ENCODE peak calls at places on chromosome 2, in four cellular contexts. Z is activated T-cell treated with anti-CD3 and anti-CD28 coated beads for 1 hour; N is stimulated activated CD8-positive, alpha-beta memory T cell treated with anti-CD3 and anti-CD28 coated beads, Interleukin-7, amount 100 ng/mL, for 1 hour; T is IMR-90. B is an unnamed sample.

GRCh38 chr2:173400760-173401159 is 46.1 kb downstream of the CDCA7 start:
- DNase-seq in Z (no peak), N (no peak), T (no peak), B (no peak)

GRCh38 chr2:48007699-48008268 is 101.5 kb upstream of the FBXO11 start:
- DNase-seq in Z (no peak), N (no peak), T (no peak), B (no peak)

GRCh38 chr2:26043862-26044736 is 10.2 kb downstream of the RAB10 start:
- DNase-seq in Z (no peak), N (no peak), T (no peak), B (no peak)

GRCh38 chr2:68662466-68662865 is 19.1 kb downstream of the PROKR1 start:
- DNase-seq in Z (no peak), N (no peak), T (no peak), B (no peak)

GRCh38 chr2:61181382-61182058 is 19.5 kb downstream of the C2orf74 start:
- DNase-seq in Z (no peak), N (no peak), T (no peak), B (no peak)

GRCh38 chr2:230920167-230920566 is 4.9 kb downstream of the GPR55 start:
- DNase-seq in Z (no peak), N (no peak), T (no peak), B (no peak)

GRCh38 chr2:42901076-42901645 is 108.8 kb upstream of the HAAO start:
- DNase-seq in Z (no peak), N (no peak), T (peak; percentile 75), B (no peak)

GRCh38 chr2:136538489-136538888 is 226.9 kb upstream of the THSD7B start:
- DNase-seq in Z (no peak), N (no peak), T (no peak), B (no peak)

GRCh38 chr2:240236217-240237111 is 96.0 kb upstream of the OTOS start:
- DNase-seq in Z (no peak), N (no peak), T (no peak), B (no peak)

GRCh38 chr2:235170016-235170415 is 218.2 kb downstream of the SH3BP4 start:
- DNase-seq in Z (no peak), N (no peak), T (peak; percentile 43), B (no peak)

GRCh38 chr2:95297639-95298395 is 670 bp downstream of the KCNIP3 start:
- DNase-seq in Z (no peak), N (no peak), T (no peak), B (no peak)

GRCh38 chr2:189096769-189097447 is 82.7 kb downstream of the COL5A2 start:
- DNase-seq in Z (no peak), N (no peak), T (peak; percentile 95), B (no peak)

GRCh38 chr2:71548589-71549485 is 95.5 kb downstream of the DYSF start:
- DNase-seq in Z (peak; percentile 57), N (peak; percentile 36), T (peak; percentile 34), B (peak; percentile 49)

GRCh38 chr2:88540346-88540745 is 86.9 kb downstream of the EIF2AK3 start:
- DNase-seq in Z (no peak), N (no peak), T (peak; percentile 53), B (no peak)

GRCh38 chr2:240596491-240596931 is 10.0 kb downstream of the CAPN10 start:
- DNase-seq in Z (no peak), N (no peak), T (no peak), B (no peak)

GRCh38 chr2:102032368-102033027 is 40.7 kb downstream of the IL1R2 start:
- DNase-seq in Z (no peak), N (no peak), T (peak; percentile 60), B (no peak)

GRCh38 chr2:23605236-23605635 is 220.3 kb downstream of the KLHL29 start:
- DNase-seq in Z (no peak), N (no peak), T (no peak), B (no peak)